ENCODE peak calls at places on chromosomes 5 and 9, in eight cellular contexts. One of them, this sample, is unnamed.

GRCh38 chr5:132381614-132382013 is 12.1 kb downstream of the SLC22A5 start:
- DNase-seq in ELR: no peak
- DNase-seq in epithelial cell of proximal tubule: no peak
- DNase-seq in adipocyte: no peak
- DNase-seq in NCI-H1092 treated with DMSO at 0.1 percent for 48 hours: no peak
- DNase-seq in ovary: no peak
- DNase-seq in progenitor cell of endocrine pancreas: no peak
- DNase-seq in kidney tubule cell: no peak
- DNase-seq in this sample: no peak

GRCh38 chr9:119802621-119803020 is 433.4 kb upstream of the BRINP1 start:
- DNase-seq in ELR: no peak
- DNase-seq in epithelial cell of proximal tubule: no peak
- DNase-seq in adipocyte: peak
- DNase-seq in NCI-H1092 treated with DMSO at 0.1 percent for 48 hours: peak
- DNase-seq in ovary: peak
- DNase-seq in progenitor cell of endocrine pancreas: no peak
- DNase-seq in kidney tubule cell: no peak
- DNase-seq in this sample: peak

GRCh38 chr5:120913396-120913795 is 449.3 kb downstream of the PRR16 start:
- DNase-seq in ELR: no peak
- DNase-seq in epithelial cell of proximal tubule: no peak
- DNase-seq in adipocyte: no peak
- DNase-seq in NCI-H1092 treated with DMSO at 0.1 percent for 48 hours: no peak
- DNase-seq in ovary: no peak
- DNase-seq in progenitor cell of endocrine pancreas: no peak
- DNase-seq in kidney tubule cell: no peak
- DNase-seq in this sample: no peak

GRCh38 chr5:1727571-1727970 is 72.1 kb downstream of the MRPL36 start:
- DNase-seq in ELR: no peak
- DNase-seq in epithelial cell of proximal tubule: no peak
- DNase-seq in adipocyte: no peak
- DNase-seq in NCI-H1092 treated with DMSO at 0.1 percent for 48 hours: no peak
- DNase-seq in ovary: no peak
- DNase-seq in progenitor cell of endocrine pancreas: peak
- DNase-seq in kidney tubule cell: no peak
- DNase-seq in this sample: no peak

GRCh38 chr9:105259274-105259673 is 14.8 kb downstream of the SLC44A1 start:
- DNase-seq in ELR: no peak
- DNase-seq in epithelial cell of proximal tubule: no peak
- DNase-seq in adipocyte: peak
- DNase-seq in NCI-H1092 treated with DMSO at 0.1 percent for 48 hours: no peak
- DNase-seq in ovary: no peak
- DNase-seq in progenitor cell of endocrine pancreas: no peak
- DNase-seq in kidney tubule cell: no peak
- DNase-seq in this sample: no peak

GRCh38 chr9:125240649-125240999 is 519 bp downstream of the HSPA5 start:
- DNase-seq in ELR: peak
- DNase-seq in epithelial cell of proximal tubule: no peak
- DNase-seq in adipocyte: peak
- DNase-seq in NCI-H1092 treated with DMSO at 0.1 percent for 48 hours: no peak
- DNase-seq in ovary: peak
- DNase-seq in progenitor cell of endocrine pancreas: no peak
- DNase-seq in kidney tubule cell: peak
- DNase-seq in this sample: no peak

GRCh38 chr5:27810458-27810857 is 772.1 kb upstream of the CDH9 start:
- DNase-seq in ELR: peak
- DNase-seq in epithelial cell of proximal tubule: no peak
- DNase-seq in adipocyte: no peak
- DNase-seq in NCI-H1092 treated with DMSO at 0.1 percent for 48 hours: no peak
- DNase-seq in ovary: no peak
- DNase-seq in progenitor cell of endocrine pancreas: no peak
- DNase-seq in kidney tubule cell: no peak
- DNase-seq in this sample: no peak

GRCh38 chr5:166551384-166551783 is 1740.1 kb upstream of the WWC1 start:
- DNase-seq in ELR: no peak
- DNase-seq in epithelial cell of proximal tubule: no peak
- DNase-seq in adipocyte: no peak
- DNase-seq in NCI-H1092 treated with DMSO at 0.1 percent for 48 hours: no peak
- DNase-seq in ovary: no peak
- DNase-seq in progenitor cell of endocrine pancreas: no peak
- DNase-seq in kidney tubule cell: no peak
- DNase-seq in this sample: peak

GRCh38 chr9:2559212-2560152 is 62.1 kb upstream of the VLDLR start:
- DNase-seq in ELR: peak
- DNase-seq in epithelial cell of proximal tubule: peak
- DNase-seq in adipocyte: peak
- DNase-seq in NCI-H1092 treated with DMSO at 0.1 percent for 48 hours: no peak
- DNase-seq in ovary: peak
- DNase-seq in progenitor cell of endocrine pancreas: no peak
- DNase-seq in kidney tubule cell: peak
- DNase-seq in this sample: peak

GRCh38 chr9:121956808-121957207 is 136.3 kb downstream of the TTLL11 start:
- DNase-seq in ELR: no peak
- DNase-seq in epithelial cell of proximal tubule: no peak
- DNase-seq in adipocyte: no peak
- DNase-seq in NCI-H1092 treated with DMSO at 0.1 percent for 48 hours: no peak
- DNase-seq in ovary: no peak
- DNase-seq in progenitor cell of endocrine pancreas: no peak
- DNase-seq in kidney tubule cell: no peak
- DNase-seq in this sample: no peak

GRCh38 chr9:130681769-130682489 is 11.7 kb upstream of the EXOSC2 start:
- DNase-seq in ELR: peak
- DNase-seq in epithelial cell of proximal tubule: no peak
- DNase-seq in adipocyte: no peak
- DNase-seq in NCI-H1092 treated with DMSO at 0.1 percent for 48 hours: no peak
- DNase-seq in ovary: no peak
- DNase-seq in progenitor cell of endocrine pancreas: no peak
- DNase-seq in kidney tubule cell: no peak
- DNase-seq in this sample: no peak

GRCh38 chr5:28430565-28431178 is 1392.3 kb upstream of the CDH9 start:
- DNase-seq in ELR: no peak
- DNase-seq in epithelial cell of proximal tubule: peak
- DNase-seq in adipocyte: no peak
- DNase-seq in NCI-H1092 treated with DMSO at 0.1 percent for 48 hours: no peak
- DNase-seq in ovary: no peak
- DNase-seq in progenitor cell of endocrine pancreas: no peak
- DNase-seq in kidney tubule cell: peak
- DNase-seq in this sample: no peak

GRCh38 chr5:172773481-172774469 is 2.8 kb upstream of the DUSP1 start:
- DNase-seq in ELR: peak
- DNase-seq in epithelial cell of proximal tubule: no peak
- DNase-seq in adipocyte: peak
- DNase-seq in NCI-H1092 treated with DMSO at 0.1 percent for 48 hours: no peak
- DNase-seq in ovary: peak
- DNase-seq in progenitor cell of endocrine pancreas: no peak
- DNase-seq in kidney tubule cell: peak
- DNase-seq in this sample: no peak

GRCh38 chr5:53482717-53483638 is 2.5 kb downstream of the FST start:
- DNase-seq in ELR: peak
- DNase-seq in epithelial cell of proximal tubule: no peak
- DNase-seq in adipocyte: peak
- DNase-seq in NCI-H1092 treated with DMSO at 0.1 percent for 48 hours: no peak
- DNase-seq in ovary: peak
- DNase-seq in progenitor cell of endocrine pancreas: no peak
- DNase-seq in kidney tubule cell: peak
- DNase-seq in this sample: no peak

This sample was measured in NCI-H446.